ENCODE peak calls at places on chromosomes 7 and 10, in five cellular contexts. V is stomach, N is Peyer's patch, J is left lung, O is aorta. E is an unnamed sample. For H3K4me1, the result is how much of the 10 kb centered on the place peaks cover.

GRCh38 chr10:110311357-110311949 is 6.7 kb upstream of the SMNDC1 start:
- DNase-seq in J (no peak), O (no peak), N (peak), V (peak), E (no peak)

GRCh38 chr7:132817844-132818427 is 241.7 kb upstream of the PLXNA4 start:
- DNase-seq in J (no peak), N (no peak), O (no peak), V (no peak), E (no peak)

GRCh38 chr7:95688931-95689453 is 83.4 kb upstream of the DYNC1I1 start:
- DNase-seq in N (no peak), O (no peak), J (no peak), V (no peak), E (no peak)

GRCh38 chr7:2717293-2717904 is 29.4 kb downstream of the AMZ1 start:
- DNase-seq in O (no peak), V (peak), J (peak), N (peak), E (no peak)

GRCh38 chr7:55574062-55574717 is 1.9 kb upstream of the VOPP1 start:
- DNase-seq in N (no peak), O (no peak), J (no peak), V (no peak), E (no peak)

GRCh38 chr10:71667374-71667750 is 52.2 kb downstream of the C10orf105 start:
- DNase-seq in O (no peak), N (no peak), J (no peak), V (no peak), E (no peak)

GRCh38 chr10:37856881-37857286 is 526 bp downstream of the ZNF248 start:
- DNase-seq in V (peak), N (peak), O (no peak), J (peak), E (peak)

GRCh38 chr7:96495751-96496216 is 173.9 kb upstream of the SLC25A13 start:
- DNase-seq in V (no peak), J (no peak), O (no peak), N (no peak), E (no peak)

GRCh38 chr10:13893926-13894325 is 307.2 kb downstream of the PRPF18 start:
- DNase-seq in O (no peak), N (no peak), V (no peak), J (no peak), E (no peak)

GRCh38 chr10:99372546-99373271 is 43.6 kb downstream of the CNNM1 start:
- DNase-seq in V (no peak), N (no peak), O (no peak), J (no peak), E (no peak)

GRCh38 chr10:133419211-133419950 is 5.0 kb downstream of the SPRN start:
- DNase-seq in V (no peak), O (peak), J (peak), N (no peak), E (no peak)
- H3K4me3 ChIP-seq in V (no peak), O (no peak), J (no peak), N (no peak), E (no peak)

GRCh38 chr10:88185830-88186229 is 322.4 kb downstream of the PTEN start:
- DNase-seq in J (no peak), O (no peak), N (no peak), V (no peak), E (no peak)

GRCh38 chr10:88190123-88190522 is 326.7 kb downstream of the PTEN start:
- DNase-seq in N (no peak), O (no peak), V (no peak), J (no peak), E (no peak)

GRCh38 chr10:88184543-88185297 is 321.3 kb downstream of the PTEN start:
- DNase-seq in J (no peak), V (no peak), O (no peak), N (no peak), E (no peak)

GRCh38 chr10:88187472-88187871 is 324.0 kb downstream of the PTEN start:
- DNase-seq in V (no peak), N (no peak), O (no peak), J (no peak), E (no peak)

GRCh38 chr10:88186335-88186734 is 322.9 kb downstream of the PTEN start:
- DNase-seq in J (no peak), O (no peak), N (no peak), V (no peak), E (no peak)
- H3K27ac ChIP-seq in J (peak), O (no peak), N (no peak), V (no peak), E (no peak)

GRCh38 chr10:124701038-124701365 is 43.2 kb downstream of the FAM53B start:
- DNase-seq in N (no peak), O (no peak), J (no peak), V (no peak), E (no peak)
- H3K4me1 ChIP-seq in N (half or more), O (under half), J (under half), V (half or more), E (under half)

DNA sequence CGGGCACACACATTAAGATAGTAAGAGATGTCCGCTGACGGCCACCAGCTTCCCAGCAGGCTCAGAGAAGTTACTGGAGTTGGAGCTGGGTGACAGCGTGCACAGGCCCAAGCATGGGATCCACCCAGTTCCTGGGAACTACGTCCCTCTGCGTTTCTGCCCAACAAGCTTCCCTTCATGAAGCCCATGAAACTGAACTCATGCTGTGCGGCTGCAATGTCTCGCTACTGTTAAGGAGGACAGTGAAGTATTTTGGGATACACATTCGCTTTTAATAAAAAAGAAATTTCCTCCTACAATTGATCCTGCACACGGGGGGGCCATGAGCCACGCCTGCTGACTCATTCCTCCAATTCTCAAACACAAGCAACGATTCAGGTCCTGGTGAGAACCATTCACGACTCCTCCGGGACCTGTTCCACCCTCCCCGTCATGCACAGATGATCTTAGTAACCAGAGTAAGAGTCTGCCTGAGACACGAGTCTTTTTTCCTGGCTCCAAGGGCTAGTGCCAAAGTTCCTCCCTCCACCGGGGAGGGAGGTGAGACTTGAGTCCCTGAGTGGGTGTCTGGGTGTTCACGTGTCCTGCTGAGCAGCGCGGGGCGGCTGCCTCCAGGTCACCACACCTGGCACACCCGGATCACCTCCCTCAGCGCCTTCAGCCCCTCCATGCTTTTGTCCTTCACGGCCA is 2.6 kb downstream of the PSMG3 start:
- DNase-seq in J (peak), O (no peak), N (peak), V (peak), E (no peak)
- H3K4me3 ChIP-seq in J (no peak), O (no peak), N (no peak), V (no peak), E (no peak)

GRCh38 chr7:28316489-28316888 is 95.8 kb upstream of the CREB5 start:
- DNase-seq in J (no peak), O (no peak), N (no peak), V (no peak), E (no peak)
- H3K27ac ChIP-seq in J (no peak), O (no peak), N (no peak), V (no peak), E (no peak)

GRCh38 chr10:131213651-131214505 is 97.6 kb downstream of the TCERG1L start:
- DNase-seq in N (peak), J (peak), V (peak), O (no peak), E (no peak)

GRCh38 chr10:131212763-131213325 is 98.7 kb downstream of the TCERG1L start:
- DNase-seq in O (no peak), J (peak), V (peak), N (peak), E (no peak)

GRCh38 chr10:131211556-131211955 is 100.0 kb downstream of the TCERG1L start:
- DNase-seq in J (peak), V (peak), O (no peak), N (peak), E (no peak)

GRCh38 chr10:131211146-131211545 is 100.4 kb downstream of the TCERG1L start:
- DNase-seq in N (peak), V (peak), O (no peak), J (peak), E (no peak)

DNA sequence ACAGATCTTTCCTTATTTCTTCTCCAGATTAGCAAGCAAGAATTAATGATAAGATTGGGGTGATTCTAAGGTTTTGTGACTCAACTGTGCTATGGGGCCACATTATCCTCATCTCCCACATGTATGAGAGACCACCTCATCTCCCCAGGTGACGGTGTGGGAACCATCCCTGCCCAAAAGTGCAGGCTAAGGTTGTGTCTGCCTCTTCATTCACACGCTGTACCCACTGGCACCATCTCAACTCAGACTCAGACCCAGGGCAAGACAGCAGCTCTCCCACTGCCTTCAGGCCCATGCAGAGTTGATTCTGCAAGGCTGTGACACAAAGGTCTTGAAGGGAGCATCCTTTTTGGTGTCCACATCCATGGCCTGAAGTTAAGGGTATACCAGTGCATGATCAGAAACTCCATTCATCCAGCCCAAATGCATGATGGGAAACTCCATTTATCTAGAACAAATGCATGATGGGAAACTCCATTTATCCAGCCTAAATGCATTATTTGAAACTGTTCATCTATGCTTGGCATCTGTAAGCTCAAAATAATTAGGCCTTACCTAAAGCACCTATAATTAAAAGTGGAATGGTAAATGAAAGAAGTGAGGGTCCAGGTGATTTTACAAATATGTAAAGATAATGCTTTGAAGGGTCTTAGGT is 99.4 kb downstream of the TCERG1L start:
- DNase-seq in O (no peak), V (peak), N (peak), J (no peak), E (no peak)
- H3K4me1 ChIP-seq in O (under half), V (under half), N (under half), J (under half), E (under half)